ENCODE peak calls at places on chromosomes 12 and 14, in four cellular contexts. One of them, this sample, is unnamed.

GRCh38 chr14:90830931-90831701 is 14.9 kb upstream of the TTC7B start:
- DNase-seq in K562: no peak
- DNase-seq in Panc1: no peak
- DNase-seq in HCT116: no peak
- DNase-seq in this sample: no peak

GRCh38 chr12:15599266-15600037 is 189.7 kb downstream of the EPS8 start:
- DNase-seq in HCT116: no peak
- DNase-seq in K562: no peak
- DNase-seq in Panc1: no peak
- DNase-seq in this sample: no peak

GRCh38 chr12:57006809-57007475 is 596 bp upstream of the ZBTB39 start:
- DNase-seq in K562: no peak
- DNase-seq in Panc1: no peak
- DNase-seq in HCT116: no peak
- DNase-seq in this sample: no peak

GRCh38 chr14:98909251-98909944 is 362.6 kb downstream of the BCL11B start:
- DNase-seq in K562: no peak
- DNase-seq in HCT116: peak; percentile 89
- DNase-seq in Panc1: peak; percentile 51
- DNase-seq in this sample: peak; percentile 31

GRCh38 chr12:124610021-124610606 is 42.7 kb upstream of the NCOR2 start:
- DNase-seq in HCT116: no peak
- DNase-seq in K562: no peak
- DNase-seq in Panc1: no peak
- DNase-seq in this sample: no peak

GRCh38 chr12:98440165-98440581 is 75.2 kb upstream of the TMPO start:
- DNase-seq in Panc1: no peak
- DNase-seq in HCT116: no peak
- DNase-seq in K562: peak; percentile 87
- DNase-seq in this sample: no peak

GRCh38 chr12:110794623-110795280 is 52.0 kb upstream of the CCDC63 start:
- DNase-seq in K562: peak; percentile 26
- DNase-seq in Panc1: no peak
- DNase-seq in HCT116: no peak
- DNase-seq in this sample: no peak

GRCh38 chr12:123131879-123132402 is 18.9 kb downstream of the PITPNM2 start:
- DNase-seq in HCT116: no peak
- DNase-seq in Panc1: no peak
- DNase-seq in K562: no peak
- DNase-seq in this sample: no peak

GRCh38 chr12:131089526-131090253 is 136.0 kb downstream of the ADGRD1 start:
- DNase-seq in K562: no peak
- DNase-seq in HCT116: no peak
- DNase-seq in Panc1: no peak
- DNase-seq in this sample: no peak

GRCh38 chr14:47490766-47491165 is 184.6 kb downstream of the MDGA2 start:
- DNase-seq in HCT116: no peak
- DNase-seq in Panc1: no peak
- DNase-seq in K562: no peak
- DNase-seq in this sample: no peak
- TF ChIP-seq TCF7L2 in HCT116: no peak
- TF ChIP-seq TCF7L2 in Panc1: no peak
- TF ChIP-seq TCF7L2 in K562: no peak
- TF ChIP-seq TCF7L2 in this sample: no peak

GRCh38 chr12:121806556-121807308 is 2.9 kb downstream of the SETD1B start:
- DNase-seq in Panc1: no peak
- DNase-seq in HCT116: no peak
- DNase-seq in K562: peak; percentile 38
- DNase-seq in this sample: no peak
- TF ChIP-seq TCF7L2 in Panc1: no peak
- TF ChIP-seq TCF7L2 in HCT116: no peak
- TF ChIP-seq TCF7L2 in K562: no peak
- TF ChIP-seq TCF7L2 in this sample: no peak

DNA sequence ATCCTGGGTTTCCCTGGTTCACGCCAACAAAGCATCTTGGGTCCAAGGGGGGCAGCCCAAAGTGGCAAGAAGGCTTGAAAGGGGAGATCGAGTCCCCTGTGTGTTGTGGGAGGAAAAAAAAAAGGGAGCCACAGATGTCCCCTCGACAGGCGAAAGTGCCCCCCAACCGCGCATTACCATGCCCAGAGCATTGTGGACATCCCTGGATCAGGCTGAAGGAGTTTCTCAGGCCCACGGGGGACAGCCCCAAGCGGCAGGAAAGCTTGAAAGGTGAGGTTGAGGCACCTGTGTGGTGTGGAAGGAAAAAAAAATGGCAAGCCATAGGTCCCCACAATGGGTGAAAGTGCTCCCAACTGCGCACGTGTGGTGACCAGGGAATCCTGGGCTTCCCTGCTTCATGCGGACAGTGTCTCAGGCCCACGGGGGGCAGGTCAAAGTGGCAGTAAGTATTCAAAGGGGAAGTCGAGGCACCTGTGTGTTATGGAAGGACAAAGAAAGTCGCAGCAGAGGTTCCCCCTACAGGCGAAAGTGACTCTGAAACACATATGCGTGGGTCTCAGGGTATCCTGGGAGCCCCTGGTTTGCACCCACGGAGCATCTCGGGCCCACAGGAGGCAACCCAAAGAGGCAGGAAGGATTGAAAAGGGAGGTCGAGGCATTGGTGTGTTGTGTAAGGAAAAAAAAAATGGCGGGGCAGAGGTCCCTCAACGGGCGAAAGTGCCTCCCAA is 580.1 kb downstream of the ALG10 start:
- DNase-seq in HCT116: no peak
- DNase-seq in Panc1: no peak
- DNase-seq in K562: no peak
- DNase-seq in this sample: no peak
- TF ChIP-seq TCF7L2 in HCT116: no peak
- TF ChIP-seq TCF7L2 in Panc1: no peak
- TF ChIP-seq TCF7L2 in K562: no peak
- TF ChIP-seq TCF7L2 in this sample: no peak

GRCh38 chr14:20376071-20376588 is 32.7 kb downstream of the PARP2 start:
- DNase-seq in Panc1: no peak
- DNase-seq in HCT116: no peak
- DNase-seq in K562: no peak
- DNase-seq in this sample: peak; percentile 67
- TF ChIP-seq TCF7L2 in Panc1: no peak
- TF ChIP-seq TCF7L2 in HCT116: no peak
- TF ChIP-seq TCF7L2 in K562: no peak
- TF ChIP-seq TCF7L2 in this sample: no peak

GRCh38 chr14:58296731-58297130 is 1.6 kb upstream of the ARID4A start:
- DNase-seq in K562: no peak
- DNase-seq in HCT116: no peak
- DNase-seq in Panc1: no peak
- DNase-seq in this sample: no peak

GRCh38 chr14:58297762-58298476 is 436 bp upstream of the ARID4A start:
- DNase-seq in Panc1: peak; percentile 98
- DNase-seq in K562: peak; percentile 96
- DNase-seq in HCT116: peak; percentile 100
- DNase-seq in this sample: peak; percentile 100

GRCh38 chr14:58298880-58299664 is 717 bp downstream of the ARID4A start:
- DNase-seq in Panc1: no peak
- DNase-seq in HCT116: no peak
- DNase-seq in K562: peak; percentile 38
- DNase-seq in this sample: no peak

GRCh38 chr14:58298477-58298879 is at the start of gene ARID4A:
- DNase-seq in HCT116: no peak
- DNase-seq in K562: no peak
- DNase-seq in Panc1: no peak
- DNase-seq in this sample: no peak

DNA sequence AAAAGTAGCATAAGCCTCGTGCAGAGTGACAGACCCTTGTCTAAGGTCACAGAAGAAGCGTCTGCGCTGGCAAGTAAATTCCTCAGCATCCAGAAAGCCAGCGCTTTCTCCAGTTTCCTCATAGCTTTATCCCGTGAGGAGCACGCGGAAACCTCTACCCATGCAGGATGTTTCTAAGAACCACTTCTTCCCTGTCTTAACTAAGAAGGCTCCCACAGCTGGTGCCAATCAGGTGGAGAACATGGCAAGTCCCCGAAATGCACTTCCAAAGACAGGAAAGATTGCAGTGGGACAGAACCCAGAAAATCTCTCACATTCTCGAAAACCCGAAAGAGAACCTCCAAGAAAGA is 968 bp upstream of the ARID4A start:
- DNase-seq in Panc1: no peak
- DNase-seq in HCT116: no peak
- DNase-seq in K562: no peak
- DNase-seq in this sample: no peak
- TF ChIP-seq TCF7L2 in Panc1: no peak
- TF ChIP-seq TCF7L2 in HCT116: no peak
- TF ChIP-seq TCF7L2 in K562: no peak
- TF ChIP-seq TCF7L2 in this sample: no peak

DNA sequence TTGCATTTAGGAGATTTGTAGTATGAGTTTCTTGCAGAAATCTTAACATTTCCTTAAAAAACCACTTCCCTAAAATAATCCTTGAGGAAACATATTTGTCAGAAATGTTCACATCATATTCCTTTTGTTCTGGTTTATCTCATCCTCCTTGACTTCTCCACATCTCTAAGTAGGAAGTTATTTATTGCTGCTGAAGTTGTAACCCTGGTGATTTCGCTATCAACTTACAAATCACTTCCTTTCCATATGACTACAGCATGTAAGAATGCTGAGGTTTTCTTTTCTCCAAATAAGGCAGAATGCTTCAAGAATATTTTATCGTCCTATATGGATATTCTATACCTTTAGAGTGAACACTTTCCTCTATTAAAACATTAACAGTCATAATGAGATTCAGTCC is 751.7 kb downstream of the NRXN3 start:
- DNase-seq in K562: no peak
- DNase-seq in HCT116: no peak
- DNase-seq in Panc1: no peak
- DNase-seq in this sample: no peak
- TF ChIP-seq TCF7L2 in K562: no peak
- TF ChIP-seq TCF7L2 in HCT116: no peak
- TF ChIP-seq TCF7L2 in Panc1: no peak
- TF ChIP-seq TCF7L2 in this sample: no peak

GRCh38 chr12:43282106-43282505 is 269.9 kb downstream of the ADAMTS20 start:
- DNase-seq in K562: no peak
- DNase-seq in Panc1: no peak
- DNase-seq in HCT116: peak; percentile 16
- DNase-seq in this sample: no peak

GRCh38 chr12:43281563-43281962 is 270.4 kb downstream of the ADAMTS20 start:
- DNase-seq in K562: no peak
- DNase-seq in HCT116: no peak
- DNase-seq in Panc1: no peak
- DNase-seq in this sample: no peak

GRCh38 chr12:43285248-43285647 is 266.8 kb downstream of the ADAMTS20 start:
- DNase-seq in Panc1: no peak
- DNase-seq in HCT116: no peak
- DNase-seq in K562: no peak
- DNase-seq in this sample: no peak

GRCh38 chr12:43283206-43283605 is 268.8 kb downstream of the ADAMTS20 start:
- DNase-seq in Panc1: no peak
- DNase-seq in HCT116: no peak
- DNase-seq in K562: no peak
- DNase-seq in this sample: no peak

GRCh38 chr12:43284441-43284840 is 267.6 kb downstream of the ADAMTS20 start:
- DNase-seq in Panc1: no peak
- DNase-seq in HCT116: no peak
- DNase-seq in K562: no peak
- DNase-seq in this sample: no peak
- TF ChIP-seq TCF7L2 in Panc1: no peak
- TF ChIP-seq TCF7L2 in HCT116: no peak
- TF ChIP-seq TCF7L2 in K562: no peak
- TF ChIP-seq TCF7L2 in this sample: no peak

GRCh38 chr14:65228436-65228835 is 126.1 kb upstream of the MAX start:
- DNase-seq in Panc1: no peak
- DNase-seq in HCT116: no peak
- DNase-seq in K562: no peak
- DNase-seq in this sample: no peak

GRCh38 chr14:65226824-65227604 is 124.7 kb upstream of the MAX start:
- DNase-seq in Panc1: no peak
- DNase-seq in HCT116: no peak
- DNase-seq in K562: no peak
- DNase-seq in this sample: peak; percentile 97

GRCh38 chr14:65224799-65225198 is 122.5 kb upstream of the MAX start:
- DNase-seq in HCT116: no peak
- DNase-seq in Panc1: no peak
- DNase-seq in K562: no peak
- DNase-seq in this sample: no peak

GRCh38 chr14:65223636-65224035 is 121.3 kb upstream of the MAX start:
- DNase-seq in HCT116: no peak
- DNase-seq in K562: no peak
- DNase-seq in Panc1: no peak
- DNase-seq in this sample: no peak

GRCh38 chr14:65225299-65226159 is 123.2 kb upstream of the MAX start:
- DNase-seq in K562: no peak
- DNase-seq in HCT116: no peak
- DNase-seq in Panc1: no peak
- DNase-seq in this sample: no peak
- TF ChIP-seq TCF7L2 in K562: no peak
- TF ChIP-seq TCF7L2 in HCT116: no peak
- TF ChIP-seq TCF7L2 in Panc1: no peak
- TF ChIP-seq TCF7L2 in this sample: no peak

GRCh38 chr14:52355016-52355430 is 40.9 kb downstream of the PTGER2 start:
- DNase-seq in K562: no peak
- DNase-seq in HCT116: no peak
- DNase-seq in Panc1: peak; percentile 73
- DNase-seq in this sample: no peak
- TF ChIP-seq TCF7L2 in K562: no peak
- TF ChIP-seq TCF7L2 in HCT116: no peak
- TF ChIP-seq TCF7L2 in Panc1: no peak
- TF ChIP-seq TCF7L2 in this sample: no peak

GRCh38 chr12:96902076-96902475 is 5.0 kb upstream of the NEDD1 start:
- DNase-seq in HCT116: no peak
- DNase-seq in K562: no peak
- DNase-seq in Panc1: no peak
- DNase-seq in this sample: no peak
- TF ChIP-seq TCF7L2 in HCT116: no peak
- TF ChIP-seq TCF7L2 in K562: no peak
- TF ChIP-seq TCF7L2 in Panc1: no peak
- TF ChIP-seq TCF7L2 in this sample: no peak